ENCODE peak calls at places on chromosomes 2 and 18, in ten cellular contexts. One of them, this sample, is unnamed.

GRCh38 chr2:207502799-207503198 is 27.0 kb upstream of the CREB1 start:
- DNase-seq in fibroblast of the aortic adventitia: no peak
- DNase-seq in prostate gland: no peak
- DNase-seq in cardiac muscle cell: no peak
- DNase-seq in fibroblast of pulmonary artery: no peak
- DNase-seq in CD8-positive, alpha-beta T cell: no peak
- DNase-seq in neuronal stem cell: no peak
- DNase-seq in neural progenitor cell: no peak
- DNase-seq in GM06990: peak; percentile 34
- DNase-seq in mesendoderm: no peak
- DNase-seq in this sample: no peak

GRCh38 chr2:64654993-64655666 is 1.4 kb upstream of the SERTAD2 start:
- DNase-seq in fibroblast of the aortic adventitia: peak; percentile 29
- DNase-seq in prostate gland: no peak
- DNase-seq in cardiac muscle cell: peak; percentile 31
- DNase-seq in fibroblast of pulmonary artery: peak; percentile 38
- DNase-seq in CD8-positive, alpha-beta T cell: no peak
- DNase-seq in neuronal stem cell: no peak
- DNase-seq in neural progenitor cell: no peak
- DNase-seq in GM06990: no peak
- DNase-seq in mesendoderm: no peak
- DNase-seq in this sample: no peak

GRCh38 chr18:1011342-1011741 is 106.7 kb downstream of the ADCYAP1 start:
- DNase-seq in fibroblast of the aortic adventitia: peak; percentile 53
- DNase-seq in prostate gland: no peak
- DNase-seq in cardiac muscle cell: no peak
- DNase-seq in fibroblast of pulmonary artery: no peak
- DNase-seq in CD8-positive, alpha-beta T cell: no peak
- DNase-seq in neuronal stem cell: no peak
- DNase-seq in neural progenitor cell: no peak
- DNase-seq in GM06990: no peak
- DNase-seq in mesendoderm: no peak
- DNase-seq in this sample: no peak

GRCh38 chr2:217077841-217078407 is 218.1 kb upstream of the TNP1 start:
- DNase-seq in fibroblast of the aortic adventitia: peak; percentile 30
- DNase-seq in prostate gland: no peak
- DNase-seq in cardiac muscle cell: no peak
- DNase-seq in fibroblast of pulmonary artery: no peak
- DNase-seq in CD8-positive, alpha-beta T cell: no peak
- DNase-seq in neuronal stem cell: no peak
- DNase-seq in neural progenitor cell: no peak
- DNase-seq in GM06990: no peak
- DNase-seq in mesendoderm: no peak
- DNase-seq in this sample: no peak

GRCh38 chr2:45342-46130 is 769 bp downstream of the FAM110C start:
- DNase-seq in fibroblast of the aortic adventitia: no peak
- DNase-seq in prostate gland: no peak
- DNase-seq in cardiac muscle cell: no peak
- DNase-seq in fibroblast of pulmonary artery: no peak
- DNase-seq in CD8-positive, alpha-beta T cell: no peak
- DNase-seq in neuronal stem cell: no peak
- DNase-seq in neural progenitor cell: peak; percentile 25
- DNase-seq in GM06990: no peak
- DNase-seq in mesendoderm: peak; percentile 30
- DNase-seq in this sample: no peak

GRCh38 chr2:238507836-238508235 is 81.1 kb downstream of the ASB1 start:
- DNase-seq in fibroblast of the aortic adventitia: no peak
- DNase-seq in prostate gland: no peak
- DNase-seq in cardiac muscle cell: no peak
- DNase-seq in fibroblast of pulmonary artery: no peak
- DNase-seq in CD8-positive, alpha-beta T cell: no peak
- DNase-seq in neuronal stem cell: no peak
- DNase-seq in neural progenitor cell: no peak
- DNase-seq in GM06990: no peak
- DNase-seq in mesendoderm: no peak
- DNase-seq in this sample: no peak

GRCh38 chr18:26649193-26649543 is 100.8 kb upstream of the KCTD1 start:
- DNase-seq in fibroblast of the aortic adventitia: no peak
- DNase-seq in prostate gland: no peak
- DNase-seq in cardiac muscle cell: no peak
- DNase-seq in fibroblast of pulmonary artery: no peak
- DNase-seq in CD8-positive, alpha-beta T cell: no peak
- DNase-seq in neuronal stem cell: no peak
- DNase-seq in neural progenitor cell: no peak
- DNase-seq in GM06990: no peak
- DNase-seq in mesendoderm: peak; percentile 92
- DNase-seq in this sample: no peak

GRCh38 chr2:195199864-195200263 is 457.2 kb upstream of the SLC39A10 start:
- DNase-seq in fibroblast of the aortic adventitia: no peak
- DNase-seq in prostate gland: no peak
- DNase-seq in cardiac muscle cell: no peak
- DNase-seq in fibroblast of pulmonary artery: no peak
- DNase-seq in CD8-positive, alpha-beta T cell: no peak
- DNase-seq in neuronal stem cell: no peak
- DNase-seq in neural progenitor cell: no peak
- DNase-seq in GM06990: no peak
- DNase-seq in mesendoderm: no peak
- DNase-seq in this sample: no peak

GRCh38 chr2:134706587-134707329 is 12.0 kb downstream of the TMEM163 start:
- DNase-seq in fibroblast of the aortic adventitia: no peak
- DNase-seq in prostate gland: no peak
- DNase-seq in cardiac muscle cell: peak; percentile 30
- DNase-seq in fibroblast of pulmonary artery: no peak
- DNase-seq in CD8-positive, alpha-beta T cell: no peak
- DNase-seq in neuronal stem cell: no peak
- DNase-seq in neural progenitor cell: no peak
- DNase-seq in GM06990: no peak
- DNase-seq in mesendoderm: no peak
- DNase-seq in this sample: no peak

GRCh38 chr2:179768765-179769164 is 92.6 kb downstream of the ZNF385B start:
- DNase-seq in fibroblast of the aortic adventitia: peak; percentile 99
- DNase-seq in prostate gland: peak; percentile 20
- DNase-seq in cardiac muscle cell: peak; percentile 68
- DNase-seq in fibroblast of pulmonary artery: peak; percentile 76
- DNase-seq in CD8-positive, alpha-beta T cell: no peak
- DNase-seq in neuronal stem cell: no peak
- DNase-seq in neural progenitor cell: no peak
- DNase-seq in GM06990: no peak
- DNase-seq in mesendoderm: peak; percentile 25
- DNase-seq in this sample: peak; percentile 26

GRCh38 chr18:48917579-48918101 is 33.1 kb downstream of the SMAD7 start:
- DNase-seq in fibroblast of the aortic adventitia: peak; percentile 20
- DNase-seq in prostate gland: no peak
- DNase-seq in cardiac muscle cell: no peak
- DNase-seq in fibroblast of pulmonary artery: no peak
- DNase-seq in CD8-positive, alpha-beta T cell: no peak
- DNase-seq in neuronal stem cell: no peak
- DNase-seq in neural progenitor cell: no peak
- DNase-seq in GM06990: no peak
- DNase-seq in mesendoderm: no peak
- DNase-seq in this sample: no peak

GRCh38 chr2:218405365-218406208 is 5.9 kb downstream of the CTDSP1 start:
- DNase-seq in fibroblast of the aortic adventitia: no peak
- DNase-seq in prostate gland: no peak
- DNase-seq in cardiac muscle cell: no peak
- DNase-seq in fibroblast of pulmonary artery: no peak
- DNase-seq in CD8-positive, alpha-beta T cell: no peak
- DNase-seq in neuronal stem cell: peak; percentile 35
- DNase-seq in neural progenitor cell: peak; percentile 34
- DNase-seq in GM06990: peak; percentile 52
- DNase-seq in mesendoderm: peak; percentile 48
- DNase-seq in this sample: no peak

GRCh38 chr2:43199492-43200481 is 26.6 kb downstream of the ZFP36L2 start:
- DNase-seq in fibroblast of the aortic adventitia: no peak
- DNase-seq in prostate gland: no peak
- DNase-seq in cardiac muscle cell: no peak
- DNase-seq in fibroblast of pulmonary artery: no peak
- DNase-seq in CD8-positive, alpha-beta T cell: no peak
- DNase-seq in neuronal stem cell: no peak
- DNase-seq in neural progenitor cell: no peak
- DNase-seq in GM06990: no peak
- DNase-seq in mesendoderm: peak; percentile 83
- DNase-seq in this sample: no peak

GRCh38 chr2:238433941-238434845 is 7.5 kb downstream of the ASB1 start:
- DNase-seq in fibroblast of the aortic adventitia: peak; percentile 98
- DNase-seq in prostate gland: no peak
- DNase-seq in cardiac muscle cell: peak; percentile 86
- DNase-seq in fibroblast of pulmonary artery: peak; percentile 94
- DNase-seq in CD8-positive, alpha-beta T cell: no peak
- DNase-seq in neuronal stem cell: no peak
- DNase-seq in neural progenitor cell: no peak
- DNase-seq in GM06990: no peak
- DNase-seq in mesendoderm: no peak
- DNase-seq in this sample: peak; percentile 74

GRCh38 chr2:98936133-98936916 is at the start of gene CRACDL:
- DNase-seq in fibroblast of the aortic adventitia: no peak
- DNase-seq in prostate gland: no peak
- DNase-seq in cardiac muscle cell: peak; percentile 27
- DNase-seq in fibroblast of pulmonary artery: no peak
- DNase-seq in CD8-positive, alpha-beta T cell: no peak
- DNase-seq in neuronal stem cell: peak; percentile 39
- DNase-seq in neural progenitor cell: peak; percentile 83
- DNase-seq in GM06990: peak; percentile 17
- DNase-seq in mesendoderm: peak; percentile 49
- DNase-seq in this sample: no peak

GRCh38 chr2:23078799-23079434 is 306.1 kb upstream of the KLHL29 start:
- DNase-seq in fibroblast of the aortic adventitia: no peak
- DNase-seq in prostate gland: no peak
- DNase-seq in cardiac muscle cell: no peak
- DNase-seq in fibroblast of pulmonary artery: no peak
- DNase-seq in CD8-positive, alpha-beta T cell: no peak
- DNase-seq in neuronal stem cell: no peak
- DNase-seq in neural progenitor cell: no peak
- DNase-seq in GM06990: no peak
- DNase-seq in mesendoderm: no peak
- DNase-seq in this sample: no peak

GRCh38 chr2:236602678-236603077 is 33.1 kb downstream of the ACKR3 start:
- DNase-seq in fibroblast of the aortic adventitia: no peak
- DNase-seq in prostate gland: no peak
- DNase-seq in cardiac muscle cell: no peak
- DNase-seq in fibroblast of pulmonary artery: no peak
- DNase-seq in CD8-positive, alpha-beta T cell: no peak
- DNase-seq in neuronal stem cell: no peak
- DNase-seq in neural progenitor cell: no peak
- DNase-seq in GM06990: no peak
- DNase-seq in mesendoderm: no peak
- DNase-seq in this sample: no peak

GRCh38 chr2:156429211-156429610 is 7.0 kb upstream of the GPD2 start:
- DNase-seq in fibroblast of the aortic adventitia: no peak
- DNase-seq in prostate gland: no peak
- DNase-seq in cardiac muscle cell: no peak
- DNase-seq in fibroblast of pulmonary artery: no peak
- DNase-seq in CD8-positive, alpha-beta T cell: no peak
- DNase-seq in neuronal stem cell: no peak
- DNase-seq in neural progenitor cell: no peak
- DNase-seq in GM06990: no peak
- DNase-seq in mesendoderm: no peak
- DNase-seq in this sample: no peak

DNA sequence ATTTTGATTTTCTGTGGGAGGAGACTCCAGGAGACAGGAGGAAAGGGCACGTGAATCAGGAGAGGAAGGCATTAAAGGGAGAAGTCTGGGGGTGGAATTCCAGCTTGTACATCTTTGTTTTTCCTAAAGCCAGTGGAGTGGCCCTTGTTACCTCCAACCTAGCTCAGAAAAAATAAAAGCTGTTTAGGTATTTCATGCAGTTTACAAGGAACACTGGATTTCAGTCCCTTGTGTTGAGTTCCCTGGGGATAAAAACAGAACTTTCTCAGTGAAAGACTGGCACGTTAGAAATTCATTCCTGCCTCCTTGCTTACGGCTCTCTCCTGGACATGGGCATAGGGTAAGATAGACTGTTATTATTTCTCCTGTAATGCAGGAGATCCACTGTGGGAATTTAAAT is 170.2 kb downstream of the ZEB2 start:
- DNase-seq in fibroblast of the aortic adventitia: no peak
- DNase-seq in prostate gland: no peak
- DNase-seq in cardiac muscle cell: no peak
- DNase-seq in fibroblast of pulmonary artery: no peak
- DNase-seq in CD8-positive, alpha-beta T cell: no peak
- DNase-seq in neuronal stem cell: no peak
- DNase-seq in neural progenitor cell: peak; percentile 27
- DNase-seq in GM06990: no peak
- DNase-seq in mesendoderm: peak; percentile 67
- DNase-seq in this sample: no peak
- H3K4me3 ChIP-seq in fibroblast of the aortic adventitia: no peak overlapping the region
- H3K4me3 ChIP-seq in prostate gland: no peak overlapping the region
- H3K4me3 ChIP-seq in cardiac muscle cell: no peak overlapping the region
- H3K4me3 ChIP-seq in fibroblast of pulmonary artery: no peak overlapping the region
- H3K4me3 ChIP-seq in CD8-positive, alpha-beta T cell: no peak overlapping the region
- H3K4me3 ChIP-seq in neuronal stem cell: no peak overlapping the region
- H3K4me3 ChIP-seq in neural progenitor cell: no peak overlapping the region
- H3K4me3 ChIP-seq in GM06990: no peak overlapping the region
- H3K4me3 ChIP-seq in mesendoderm: no peak overlapping the region
- H3K4me3 ChIP-seq in this sample: no peak overlapping the region

GRCh38 chr2:73269686-73270465 is 14.4 kb downstream of the FBXO41 start:
- DNase-seq in fibroblast of the aortic adventitia: no peak
- DNase-seq in prostate gland: no peak
- DNase-seq in cardiac muscle cell: no peak
- DNase-seq in fibroblast of pulmonary artery: no peak
- DNase-seq in CD8-positive, alpha-beta T cell: no peak
- DNase-seq in neuronal stem cell: no peak
- DNase-seq in neural progenitor cell: no peak
- DNase-seq in GM06990: no peak
- DNase-seq in mesendoderm: no peak
- DNase-seq in this sample: no peak
- H3K4me3 ChIP-seq in fibroblast of the aortic adventitia: no peak overlapping the region
- H3K4me3 ChIP-seq in prostate gland: peak overlapping the region; percentile 37
- H3K4me3 ChIP-seq in cardiac muscle cell: no peak overlapping the region
- H3K4me3 ChIP-seq in fibroblast of pulmonary artery: no peak overlapping the region
- H3K4me3 ChIP-seq in CD8-positive, alpha-beta T cell: peak overlapping the region; percentile 52
- H3K4me3 ChIP-seq in neuronal stem cell: peak overlapping the region; percentile 70
- H3K4me3 ChIP-seq in neural progenitor cell: peak overlapping the region; percentile 32
- H3K4me3 ChIP-seq in GM06990: peak overlapping the region; percentile 65
- H3K4me3 ChIP-seq in mesendoderm: no peak overlapping the region
- H3K4me3 ChIP-seq in this sample: no peak overlapping the region

DNA sequence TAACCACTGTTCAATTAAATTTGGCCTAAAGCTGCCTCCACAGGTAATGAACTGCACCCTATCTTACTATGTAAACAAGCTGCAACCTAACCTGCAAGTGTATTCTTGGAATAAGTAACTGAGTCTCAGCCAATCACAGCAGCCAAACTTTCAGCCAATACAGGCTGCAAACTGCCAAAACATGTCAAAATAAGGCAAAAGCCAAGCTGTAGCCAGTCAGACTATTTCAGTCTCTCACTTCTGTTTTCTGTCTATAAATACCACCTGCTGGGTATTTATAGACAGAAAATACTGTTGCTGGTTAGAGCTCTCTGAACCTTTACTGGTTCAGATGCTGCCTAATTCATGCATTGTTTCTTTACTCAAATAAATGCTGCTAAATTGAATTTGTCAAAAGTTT is 14.3 kb downstream of the C2orf76 start:
- DNase-seq in fibroblast of the aortic adventitia: peak; percentile 5
- DNase-seq in prostate gland: peak; percentile 53
- DNase-seq in cardiac muscle cell: no peak
- DNase-seq in fibroblast of pulmonary artery: no peak
- DNase-seq in CD8-positive, alpha-beta T cell: no peak
- DNase-seq in neuronal stem cell: no peak
- DNase-seq in neural progenitor cell: no peak
- DNase-seq in GM06990: peak; percentile 59
- DNase-seq in mesendoderm: peak; percentile 36
- DNase-seq in this sample: no peak
- H3K4me3 ChIP-seq in fibroblast of the aortic adventitia: no peak overlapping the region
- H3K4me3 ChIP-seq in prostate gland: no peak overlapping the region
- H3K4me3 ChIP-seq in cardiac muscle cell: no peak overlapping the region
- H3K4me3 ChIP-seq in fibroblast of pulmonary artery: no peak overlapping the region
- H3K4me3 ChIP-seq in CD8-positive, alpha-beta T cell: no peak overlapping the region
- H3K4me3 ChIP-seq in neuronal stem cell: no peak overlapping the region
- H3K4me3 ChIP-seq in neural progenitor cell: no peak overlapping the region
- H3K4me3 ChIP-seq in GM06990: no peak overlapping the region
- H3K4me3 ChIP-seq in mesendoderm: no peak overlapping the region
- H3K4me3 ChIP-seq in this sample: no peak overlapping the region

GRCh38 chr2:86487062-86487461 is 45.9 kb downstream of the KDM3A start:
- DNase-seq in fibroblast of the aortic adventitia: no peak
- DNase-seq in prostate gland: no peak
- DNase-seq in cardiac muscle cell: no peak
- DNase-seq in fibroblast of pulmonary artery: no peak
- DNase-seq in CD8-positive, alpha-beta T cell: no peak
- DNase-seq in neuronal stem cell: no peak
- DNase-seq in neural progenitor cell: no peak
- DNase-seq in GM06990: no peak
- DNase-seq in mesendoderm: no peak
- DNase-seq in this sample: no peak
- H3K4me3 ChIP-seq in fibroblast of the aortic adventitia: no peak overlapping the region
- H3K4me3 ChIP-seq in prostate gland: no peak overlapping the region
- H3K4me3 ChIP-seq in cardiac muscle cell: no peak overlapping the region
- H3K4me3 ChIP-seq in fibroblast of pulmonary artery: no peak overlapping the region
- H3K4me3 ChIP-seq in CD8-positive, alpha-beta T cell: no peak overlapping the region
- H3K4me3 ChIP-seq in neuronal stem cell: no peak overlapping the region
- H3K4me3 ChIP-seq in neural progenitor cell: no peak overlapping the region
- H3K4me3 ChIP-seq in GM06990: no peak overlapping the region
- H3K4me3 ChIP-seq in mesendoderm: no peak overlapping the region
- H3K4me3 ChIP-seq in this sample: no peak overlapping the region